ENCODE peak calls at places on chromosome 16, in ten cellular contexts. E is skeletal muscle cell; A is SK-N-MC; W is naive thymus-derived CD4-positive, alpha-beta T cell; Y is GM23338; Q is heart left ventricle; D is GM12864; U is iPS DF 6.9; L is SJCRH30; T is fibroblast of lung. G is an unnamed sample.

GRCh38 chr16:50469744-50470301 is 78.4 kb upstream of the NKD1 start:
- DNase-seq in E (no peak), A (no peak), W (no peak), Y (peak), Q (no peak), D (no peak), U (no peak), L (no peak), T (no peak), G (no peak)

GRCh38 chr16:35182943-35183550 is 1723.6 kb downstream of the TP53TG3F start:
- DNase-seq in E (no peak), A (no peak), W (no peak), Y (no peak), Q (no peak), D (no peak), U (no peak), L (no peak), T (no peak), G (no peak)

GRCh38 chr16:5770118-5770517 is 672.5 kb upstream of the EEF2KMT start:
- DNase-seq in E (no peak), A (no peak), W (no peak), Y (no peak), Q (no peak), D (no peak), U (no peak), L (no peak), T (no peak), G (no peak)

GRCh38 chr16:29900102-29900887 is at the start of gene ASPHD1:
- DNase-seq in E (peak), A (no peak), W (peak), Y (peak), Q (peak), D (no peak), U (no peak), L (peak), T (peak), G (no peak)

GRCh38 chr16:66881014-66881417 is 701 bp downstream of the PDP2 start:
- DNase-seq in E (no peak), A (no peak), W (no peak), Y (peak), Q (no peak), D (no peak), U (no peak), L (no peak), T (no peak), G (no peak)

GRCh38 chr16:69870761-69871160 is 80.4 kb upstream of the CLEC18A start:
- DNase-seq in E (no peak), A (no peak), W (no peak), Y (no peak), Q (no peak), D (no peak), U (no peak), L (no peak), T (no peak), G (no peak)

GRCh38 chr16:67865318-67865717 is 7.5 kb upstream of the EDC4 start:
- DNase-seq in E (no peak), A (no peak), W (no peak), Y (peak), Q (no peak), D (no peak), U (no peak), L (peak), T (peak), G (no peak)

GRCh38 chr16:19700319-19700781 is 17.7 kb downstream of the KNOP1 start:
- DNase-seq in E (no peak), A (no peak), W (no peak), Y (no peak), Q (no peak), D (no peak), U (no peak), L (no peak), T (peak), G (peak)

GRCh38 chr16:26053889-26054288 is 362.1 kb downstream of the HS3ST4 start:
- DNase-seq in E (no peak), A (no peak), W (no peak), Y (no peak), Q (no peak), D (no peak), U (no peak), L (no peak), T (no peak), G (no peak)

GRCh38 chr16:26058326-26058725 is 366.6 kb downstream of the HS3ST4 start:
- DNase-seq in E (no peak), A (no peak), W (no peak), Y (no peak), Q (no peak), D (no peak), U (no peak), L (no peak), T (no peak), G (no peak)
- H3K4me3 ChIP-seq in E (no peak), A (no peak), W (no peak), Y (no peak), Q (no peak), D (no peak), U (no peak), L (no peak), T (no peak), G (no peak)

GRCh38 chr16:57301126-57301817 is 16.8 kb upstream of the PLLP start:
- DNase-seq in E (no peak), A (no peak), W (no peak), Y (peak), Q (no peak), D (no peak), U (no peak), L (no peak), T (no peak), G (no peak)
- H3K4me3 ChIP-seq in E (peak), A (peak), W (peak), Y (peak), Q (no peak), D (no peak), U (peak), L (no peak), T (no peak), G (no peak)

GRCh38 chr16:48246066-48246465 is 1.3 kb downstream of the ABCC11 start:
- DNase-seq in E (no peak), A (no peak), W (no peak), Y (no peak), Q (no peak), D (no peak), U (no peak), L (no peak), T (peak), G (no peak)
- H3K4me3 ChIP-seq in E (no peak), A (no peak), W (no peak), Y (no peak), Q (no peak), D (no peak), U (no peak), L (no peak), T (peak), G (no peak)

GRCh38 chr16:1708768-1709180 is 2.8 kb downstream of the MAPK8IP3 start:
- DNase-seq in E (no peak), A (no peak), W (no peak), Y (no peak), Q (no peak), D (no peak), U (no peak), L (no peak), T (peak), G (no peak)

GRCh38 chr16:1707193-1707790 is 1.3 kb downstream of the MAPK8IP3 start:
- DNase-seq in E (no peak), A (no peak), W (no peak), Y (peak), Q (no peak), D (no peak), U (no peak), L (no peak), T (peak), G (no peak)

GRCh38 chr16:1710811-1711507 is 5.0 kb downstream of the MAPK8IP3 start:
- DNase-seq in E (no peak), A (no peak), W (no peak), Y (no peak), Q (no peak), D (no peak), U (no peak), L (no peak), T (no peak), G (no peak)

GRCh38 chr16:1708083-1708767 is 2.2 kb downstream of the MAPK8IP3 start:
- DNase-seq in E (no peak), A (no peak), W (no peak), Y (no peak), Q (no peak), D (no peak), U (no peak), L (no peak), T (no peak), G (no peak)

GRCh38 chr16:1709356-1709755 is 3.4 kb downstream of the MAPK8IP3 start:
- DNase-seq in E (no peak), A (no peak), W (no peak), Y (no peak), Q (no peak), D (no peak), U (no peak), L (no peak), T (no peak), G (no peak)
- H3K4me3 ChIP-seq in E (no peak), A (no peak), W (no peak), Y (no peak), Q (peak), D (no peak), U (no peak), L (no peak), T (no peak), G (no peak)

GRCh38 chr16:28609631-28610594 is at the start of gene SULT1A1:
- DNase-seq in E (no peak), A (no peak), W (no peak), Y (peak), Q (peak), D (no peak), U (no peak), L (no peak), T (no peak), G (peak)
- H3K4me3 ChIP-seq in E (no peak), A (peak), W (no peak), Y (no peak), Q (peak), D (no peak), U (no peak), L (no peak), T (no peak), G (peak)